ENCODE peak calls at places on chromosomes 2 and 18, in four cellular contexts. One of them, this sample, is unnamed. For H3K4me1, the result is how much of the 10 kb centered on the place peaks cover.

GRCh38 chr2:237444026-237444425 is 30.1 kb upstream of the COL6A3 start:
- DNase-seq in neural progenitor cell: no peak
- DNase-seq in sigmoid colon: no peak
- DNase-seq in heart left ventricle: no peak
- DNase-seq in this sample: no peak

GRCh38 chr2:112140413-112140802 is 2.2 kb downstream of the FBLN7 start:
- DNase-seq in neural progenitor cell: no peak
- DNase-seq in sigmoid colon: no peak
- DNase-seq in heart left ventricle: no peak
- DNase-seq in this sample: no peak

GRCh38 chr2:37789988-37790387 is 118.5 kb upstream of the CDC42EP3 start:
- DNase-seq in neural progenitor cell: no peak
- DNase-seq in sigmoid colon: no peak
- DNase-seq in heart left ventricle: no peak
- DNase-seq in this sample: no peak

GRCh38 chr2:160474891-160475795 is 18.5 kb downstream of the RBMS1 start:
- DNase-seq in neural progenitor cell: no peak
- DNase-seq in sigmoid colon: no peak
- DNase-seq in heart left ventricle: peak
- DNase-seq in this sample: no peak

GRCh38 chr18:54958711-54959625 is at the start of gene CCDC68:
- DNase-seq in neural progenitor cell: peak
- DNase-seq in sigmoid colon: no peak
- DNase-seq in heart left ventricle: peak
- DNase-seq in this sample: no peak

GRCh38 chr2:239685965-239686364 is 285.1 kb upstream of the HDAC4 start:
- DNase-seq in neural progenitor cell: no peak
- DNase-seq in sigmoid colon: no peak
- DNase-seq in heart left ventricle: no peak
- DNase-seq in this sample: no peak

GRCh38 chr2:100173907-100174525 is 31.6 kb upstream of the AFF3 start:
- DNase-seq in neural progenitor cell: peak
- DNase-seq in sigmoid colon: no peak
- DNase-seq in heart left ventricle: no peak
- DNase-seq in this sample: no peak

GRCh38 chr2:172380436-172381274 is 46.7 kb upstream of the ITGA6 start:
- DNase-seq in neural progenitor cell: peak
- DNase-seq in sigmoid colon: no peak
- DNase-seq in heart left ventricle: no peak
- DNase-seq in this sample: no peak

GRCh38 chr2:40287201-40287600 is 164.7 kb downstream of the SLC8A1 start:
- DNase-seq in neural progenitor cell: no peak
- DNase-seq in sigmoid colon: no peak
- DNase-seq in heart left ventricle: no peak
- DNase-seq in this sample: peak

GRCh38 chr2:196206804-196207203 is 35.4 kb upstream of the STK17B start:
- DNase-seq in neural progenitor cell: no peak
- DNase-seq in sigmoid colon: no peak
- DNase-seq in heart left ventricle: no peak
- DNase-seq in this sample: no peak

GRCh38 chr2:97735161-97735561 is 21.8 kb downstream of the ZAP70 start:
- DNase-seq in neural progenitor cell: no peak
- DNase-seq in sigmoid colon: no peak
- DNase-seq in heart left ventricle: no peak
- DNase-seq in this sample: no peak

GRCh38 chr2:54903736-54904554 is 146.3 kb downstream of the RTN4 start:
- DNase-seq in neural progenitor cell: no peak
- DNase-seq in sigmoid colon: peak
- DNase-seq in heart left ventricle: no peak
- DNase-seq in this sample: peak

GRCh38 chr2:186380805-186381204 is 105.3 kb upstream of the ZC3H15 start:
- DNase-seq in neural progenitor cell: no peak
- DNase-seq in sigmoid colon: no peak
- DNase-seq in heart left ventricle: no peak
- DNase-seq in this sample: no peak

GRCh38 chr2:174827371-174828369 is 63.4 kb upstream of the CHRNA1 start:
- DNase-seq in neural progenitor cell: peak
- DNase-seq in sigmoid colon: no peak
- DNase-seq in heart left ventricle: no peak
- DNase-seq in this sample: no peak

GRCh38 chr2:109422071-109422757 is 191.6 kb downstream of the SEPTIN10 start:
- DNase-seq in neural progenitor cell: no peak
- DNase-seq in sigmoid colon: peak
- DNase-seq in heart left ventricle: no peak
- DNase-seq in this sample: peak

GRCh38 chr2:215920244-215921100 is 92.9 kb downstream of the MREG start:
- DNase-seq in neural progenitor cell: peak
- DNase-seq in sigmoid colon: peak
- DNase-seq in heart left ventricle: peak
- DNase-seq in this sample: peak

GRCh38 chr2:158726906-158727592 is 68.1 kb upstream of the DAPL1 start:
- DNase-seq in neural progenitor cell: peak
- DNase-seq in sigmoid colon: no peak
- DNase-seq in heart left ventricle: peak
- DNase-seq in this sample: peak

GRCh38 chr18:63162271-63163014 is 157.1 kb downstream of the BCL2 start:
- DNase-seq in neural progenitor cell: no peak
- DNase-seq in sigmoid colon: no peak
- DNase-seq in heart left ventricle: peak
- DNase-seq in this sample: no peak

GRCh38 chr2:12803616-12804015 is 86.9 kb downstream of the TRIB2 start:
- DNase-seq in neural progenitor cell: no peak
- DNase-seq in sigmoid colon: no peak
- DNase-seq in heart left ventricle: no peak
- DNase-seq in this sample: no peak

GRCh38 chr2:240425236-240425615 is 10.2 kb upstream of the GPC1 start:
- DNase-seq in neural progenitor cell: no peak
- DNase-seq in sigmoid colon: no peak
- DNase-seq in heart left ventricle: no peak
- DNase-seq in this sample: no peak

GRCh38 chr18:37299471-37300304 is 265.9 kb downstream of the CELF4 start:
- DNase-seq in neural progenitor cell: no peak
- DNase-seq in sigmoid colon: peak
- DNase-seq in heart left ventricle: peak
- DNase-seq in this sample: peak

GRCh38 chr2:222713007-222713406 is 41.5 kb downstream of the MOGAT1 start:
- DNase-seq in neural progenitor cell: no peak
- DNase-seq in sigmoid colon: no peak
- DNase-seq in heart left ventricle: no peak
- DNase-seq in this sample: no peak
- H3K4me1 ChIP-seq in neural progenitor cell: under half
- H3K4me1 ChIP-seq in sigmoid colon: under half
- H3K4me1 ChIP-seq in heart left ventricle: under half
- H3K4me1 ChIP-seq in this sample: under half

GRCh38 chr2:2464095-2464494 is 133.0 kb upstream of the MYT1L start:
- DNase-seq in neural progenitor cell: no peak
- DNase-seq in sigmoid colon: peak
- DNase-seq in heart left ventricle: peak
- DNase-seq in this sample: no peak
- H3K4me3 ChIP-seq in neural progenitor cell: no peak
- H3K4me3 ChIP-seq in sigmoid colon: peak
- H3K4me3 ChIP-seq in heart left ventricle: peak
- H3K4me3 ChIP-seq in this sample: no peak

GRCh38 chr2:152161598-152161997 is 14.0 kb downstream of the STAM2 start:
- DNase-seq in neural progenitor cell: no peak
- DNase-seq in sigmoid colon: no peak
- DNase-seq in heart left ventricle: no peak
- DNase-seq in this sample: no peak
- H3K4me1 ChIP-seq in neural progenitor cell: under half
- H3K4me1 ChIP-seq in sigmoid colon: under half
- H3K4me1 ChIP-seq in heart left ventricle: under half
- H3K4me1 ChIP-seq in this sample: under half

GRCh38 chr2:183088061-183088460 is 9.5 kb downstream of the DUSP19 start:
- DNase-seq in neural progenitor cell: no peak
- DNase-seq in sigmoid colon: no peak
- DNase-seq in heart left ventricle: no peak
- DNase-seq in this sample: no peak

GRCh38 chr2:183093857-183094657 is 15.5 kb downstream of the DUSP19 start:
- DNase-seq in neural progenitor cell: no peak
- DNase-seq in sigmoid colon: no peak
- DNase-seq in heart left ventricle: no peak
- DNase-seq in this sample: peak

GRCh38 chr2:183091954-183092345 is 13.4 kb downstream of the DUSP19 start:
- DNase-seq in neural progenitor cell: no peak
- DNase-seq in sigmoid colon: no peak
- DNase-seq in heart left ventricle: no peak
- DNase-seq in this sample: no peak

GRCh38 chr2:183091318-183091953 is 12.9 kb downstream of the DUSP19 start:
- DNase-seq in neural progenitor cell: no peak
- DNase-seq in sigmoid colon: no peak
- DNase-seq in heart left ventricle: no peak
- DNase-seq in this sample: no peak

DNA sequence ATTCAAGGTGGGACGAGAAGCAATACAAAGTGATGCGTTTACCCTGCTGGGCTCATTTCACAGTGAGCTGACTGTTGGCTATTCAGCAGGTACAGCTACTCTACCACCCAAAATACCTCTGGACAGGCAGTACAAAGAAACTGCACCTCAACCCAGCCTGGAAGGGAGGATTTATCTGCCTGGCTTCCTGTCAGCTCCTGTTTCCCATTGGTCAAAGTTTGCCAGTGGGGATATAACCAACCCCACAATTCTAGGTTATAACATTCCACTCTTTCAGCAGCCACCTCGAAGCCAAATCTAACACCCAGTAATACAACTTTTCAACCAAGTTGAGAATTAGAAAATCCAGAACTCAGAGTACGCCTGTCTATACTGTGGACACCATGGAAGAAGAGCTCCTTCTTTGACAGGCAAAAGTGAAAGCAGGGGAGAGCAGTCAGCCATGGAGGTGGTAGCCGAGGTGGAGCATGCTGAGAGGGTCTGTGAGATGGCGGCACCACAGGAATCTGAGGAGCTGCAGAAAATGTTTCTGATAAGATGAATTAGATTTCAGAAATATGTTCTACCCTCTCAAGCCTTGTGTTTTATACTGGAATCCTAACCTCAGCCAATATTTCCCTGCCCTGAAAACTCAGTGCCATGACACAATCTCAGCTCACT is 10.8 kb downstream of the DUSP19 start:
- DNase-seq in neural progenitor cell: no peak
- DNase-seq in sigmoid colon: no peak
- DNase-seq in heart left ventricle: no peak
- DNase-seq in this sample: no peak
- H3K4me3 ChIP-seq in neural progenitor cell: no peak
- H3K4me3 ChIP-seq in sigmoid colon: no peak
- H3K4me3 ChIP-seq in heart left ventricle: no peak
- H3K4me3 ChIP-seq in this sample: no peak

GRCh38 chr2:231674587-231675334 is 33.6 kb upstream of the PTMA start:
- DNase-seq in neural progenitor cell: peak
- DNase-seq in sigmoid colon: peak
- DNase-seq in heart left ventricle: peak
- DNase-seq in this sample: peak
- H3K4me1 ChIP-seq in neural progenitor cell: under half
- H3K4me1 ChIP-seq in sigmoid colon: under half
- H3K4me1 ChIP-seq in heart left ventricle: under half
- H3K4me1 ChIP-seq in this sample: under half

This sample was measured in SJCRH30.